ENCODE peak calls at places on chromosomes 5 and 9, in ten cellular contexts. Q is left ventricle myocardium inferior, R is dorsolateral prefrontal cortex, O is epithelial cell of proximal tubule, W is A549, J is heart left ventricle, N is neural progenitor cell, Y is AG10803, P is GM23248, C is AG09309. X is an unnamed sample.

GRCh38 chr5:102453716-102454115 is 45.1 kb downstream of the SLCO6A1 start:
- DNase-seq in C (no peak), Y (no peak), W (no peak), J (no peak), P (peak), Q (no peak), R (no peak), O (no peak), N (no peak), X (peak)

GRCh38 chr9:3708751-3709150 is 182.9 kb upstream of the RFX3 start:
- DNase-seq in C (no peak), P (peak), R (no peak), J (no peak), Y (peak), N (no peak), W (no peak), O (peak), Q (no peak), X (no peak)

GRCh38 chr9:16230731-16231130 is 639.7 kb downstream of the BNC2 start:
- DNase-seq in P (no peak), R (no peak), N (no peak), C (no peak), O (no peak), Q (no peak), Y (no peak), W (no peak), J (no peak), X (no peak)

GRCh38 chr9:90331826-90332575 is 310.6 kb downstream of the DIRAS2 start:
- DNase-seq in R (no peak), O (peak), P (peak), J (no peak), C (peak), Y (peak), Q (no peak), N (no peak), W (no peak), X (no peak)

GRCh38 chr5:164233796-164234195 is 728.4 kb downstream of the MAT2B start:
- DNase-seq in C (no peak), W (no peak), O (peak), Q (no peak), J (no peak), P (no peak), N (no peak), R (no peak), Y (no peak), X (no peak)

GRCh38 chr5:76341935-76342334 is 61.1 kb upstream of the IQGAP2 start:
- DNase-seq in R (no peak), P (no peak), J (peak), C (no peak), Y (no peak), O (no peak), W (no peak), Q (no peak), N (no peak), X (no peak)

GRCh38 chr5:146539973-146540372 is 24.0 kb upstream of the GPR151 start:
- DNase-seq in J (no peak), C (no peak), Y (no peak), R (no peak), Q (no peak), W (no peak), N (no peak), O (no peak), P (no peak), X (no peak)

GRCh38 chr5:110441035-110441434 is 285.4 kb downstream of the TMEM232 start:
- DNase-seq in O (peak), N (peak), P (peak), J (no peak), C (peak), R (no peak), W (no peak), Y (peak), Q (no peak), X (peak)

GRCh38 chr5:101942321-101942882 is 353.7 kb downstream of the SLCO4C1 start:
- DNase-seq in N (peak), R (no peak), W (no peak), O (peak), Y (no peak), Q (no peak), J (no peak), P (peak), C (no peak), X (peak)

GRCh38 chr5:15946026-15946425 is 233.6 kb downstream of the MARCHF11 start:
- DNase-seq in R (no peak), Q (no peak), J (no peak), C (no peak), Y (peak), O (no peak), P (no peak), W (no peak), N (no peak), X (no peak)

GRCh38 chr9:81132318-81132717 is 557.0 kb downstream of the TLE1 start:
- DNase-seq in Q (no peak), C (no peak), N (no peak), W (no peak), Y (no peak), R (no peak), O (no peak), P (no peak), J (no peak), X (no peak)

GRCh38 chr5:25119654-25120053 is 474.9 kb upstream of the CDH10 start:
- DNase-seq in O (no peak), Q (no peak), N (no peak), Y (peak), P (peak), R (no peak), C (no peak), W (peak), J (no peak), X (no peak)

DNA sequence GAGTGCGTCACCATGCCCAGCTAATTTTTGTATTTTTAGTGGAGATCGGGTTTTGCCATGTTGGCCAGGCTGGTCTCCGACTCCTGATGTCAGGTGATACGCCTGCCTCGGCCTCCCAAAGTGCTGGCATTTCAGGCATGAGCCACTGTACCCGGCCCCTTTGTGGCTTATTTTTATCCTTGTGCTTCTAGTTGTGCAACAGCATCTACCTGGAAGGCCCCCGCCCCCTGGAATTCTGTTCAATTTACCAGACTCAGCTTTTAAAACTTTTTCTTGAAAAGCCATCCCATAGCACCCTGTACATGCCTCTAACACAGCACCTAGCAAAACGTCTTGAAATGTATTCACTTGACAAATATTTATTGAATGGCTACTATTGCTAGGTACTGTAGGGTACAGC is 9.7 kb upstream of the GPBP1 start:
- DNase-seq in J (no peak), W (no peak), O (no peak), C (no peak), Q (no peak), Y (no peak), R (no peak), P (no peak), N (no peak), X (no peak)
- H3K4me3 ChIP-seq in J (no peak), W (no peak), O (no peak), C (no peak), Q (no peak), Y (no peak), R (no peak), P (no peak), N (no peak), X (no peak)

GRCh38 chr5:88837222-88837621 is 45.8 kb downstream of the MEF2C start:
- DNase-seq in P (no peak), W (no peak), C (no peak), R (no peak), Y (no peak), J (no peak), O (no peak), Q (no peak), N (peak), X (no peak)
- H3K4me3 ChIP-seq in P (no peak), W (no peak), C (no peak), R (peak), Y (no peak), J (no peak), O (no peak), Q (peak), N (no peak), X (peak)

GRCh38 chr9:134341929-134342745 is 15.9 kb downstream of the RXRA start:
- DNase-seq in Y (no peak), Q (no peak), O (no peak), C (no peak), R (no peak), W (no peak), N (no peak), P (no peak), J (no peak), X (no peak)

GRCh38 chr9:134338394-134339182 is 12.3 kb downstream of the RXRA start:
- DNase-seq in Y (no peak), O (no peak), P (no peak), W (no peak), R (no peak), J (no peak), C (no peak), Q (no peak), N (no peak), X (no peak)

GRCh38 chr9:134339183-134339806 is 13.0 kb downstream of the RXRA start:
- DNase-seq in P (peak), Q (no peak), Y (peak), C (no peak), O (no peak), J (no peak), R (no peak), W (no peak), N (no peak), X (no peak)

GRCh38 chr9:134341306-134341705 is 15.1 kb downstream of the RXRA start:
- DNase-seq in R (no peak), C (no peak), W (no peak), Q (peak), N (no peak), O (no peak), Y (no peak), J (peak), P (no peak), X (no peak)

GRCh38 chr9:134340475-134341186 is 14.4 kb downstream of the RXRA start:
- DNase-seq in J (peak), P (no peak), Y (no peak), Q (peak), N (no peak), R (no peak), C (no peak), W (no peak), O (no peak), X (no peak)
- H3K4me3 ChIP-seq in J (no peak), P (no peak), Y (no peak), Q (peak), N (no peak), R (no peak), C (no peak), W (no peak), O (no peak), X (no peak)

DNA sequence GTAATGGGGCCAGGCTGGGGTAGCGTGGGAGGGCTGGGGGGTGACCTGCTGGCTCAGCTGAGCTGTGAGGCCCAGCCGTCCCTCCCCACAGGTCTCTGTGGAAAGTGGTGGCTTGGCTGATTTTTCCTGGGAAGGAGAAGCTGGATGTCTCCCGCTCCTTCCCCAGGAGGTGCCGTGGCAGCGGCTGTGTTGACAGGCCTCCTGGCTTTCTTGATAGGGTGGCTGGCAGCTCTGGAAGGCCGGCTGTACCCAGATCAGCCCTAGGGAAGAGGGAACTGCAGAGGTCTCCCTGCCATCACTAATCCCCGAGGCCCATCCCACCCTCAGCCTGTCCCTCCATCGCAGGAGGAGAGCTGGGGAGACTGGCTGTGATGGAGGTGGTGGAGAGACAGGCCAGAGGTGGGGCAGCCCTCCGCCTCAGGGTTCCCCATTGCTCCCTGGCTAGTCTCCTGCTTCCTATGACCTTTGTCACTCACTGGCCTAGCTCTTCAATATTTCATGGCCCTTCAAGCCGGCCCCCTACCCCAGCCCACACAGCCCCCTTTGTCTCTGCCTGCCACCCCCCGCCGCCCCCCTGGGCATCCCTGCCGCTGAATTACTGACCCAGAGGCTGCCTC is 6.8 kb downstream of the CXXC5 start:
- DNase-seq in N (peak), Q (peak), P (no peak), R (no peak), Y (no peak), O (no peak), J (peak), W (no peak), C (no peak), X (no peak)
- H3K4me3 ChIP-seq in N (no peak), Q (peak), P (no peak), R (peak), Y (peak), O (no peak), J (no peak), W (no peak), C (no peak), X (no peak)

X was measured in GM12865.